ENCODE peak calls at places on chromosomes 11 and 22, in seven cellular contexts. M, H, B, Z, P, G and D are unnamed samples.

GRCh38 chr11:1299621-1300020 is 9.8 kb downstream of the TOLLIP start:
- DNase-seq in P (no peak), M (no peak), H (no peak), Z (no peak), G (no peak), B (no peak), D (no peak)

GRCh38 chr22:20268350-20269012 is 363 bp upstream of the RTN4R start:
- DNase-seq in M (peak), B (peak), G (peak), P (no peak), Z (peak), H (peak), D (peak)

GRCh38 chr22:25940479-25940878 is 198.5 kb downstream of the MYO18B start:
- DNase-seq in P (no peak), M (no peak), G (no peak), B (no peak), Z (no peak), H (no peak), D (no peak)

GRCh38 chr11:88831303-88831890 is 234.4 kb downstream of the GRM5 start:
- DNase-seq in Z (no peak), H (no peak), M (no peak), G (no peak), P (no peak), B (no peak), D (no peak)

GRCh38 chr11:58059011-58059358 is 28.2 kb downstream of the OR6Q1 start:
- DNase-seq in P (no peak), G (peak), Z (no peak), H (no peak), M (no peak), B (peak), D (no peak)

GRCh38 chr11:62842171-62842717 is 2.9 kb upstream of the WDR74 start:
- DNase-seq in B (peak), H (no peak), G (peak), M (no peak), Z (no peak), P (no peak), D (peak)

GRCh38 chr11:34750692-34751405 is 130.0 kb downstream of the EHF start:
- DNase-seq in G (peak), Z (no peak), H (no peak), B (no peak), P (no peak), M (no peak), D (no peak)

GRCh38 chr11:79708319-79708928 is 267.6 kb upstream of the TENM4 start:
- DNase-seq in H (peak), P (peak), G (peak), B (peak), M (no peak), Z (no peak), D (no peak)

GRCh38 chr11:120952503-120953229 is 71.2 kb upstream of the TBCEL start:
- DNase-seq in G (peak), B (peak), P (peak), M (peak), Z (peak), H (peak), D (no peak)

GRCh38 chr11:102971766-102972165 is 16.2 kb upstream of the MMP13 start:
- DNase-seq in M (no peak), H (no peak), G (no peak), P (no peak), Z (no peak), B (no peak), D (no peak)

GRCh38 chr11:111361874-111362273 is 17.2 kb downstream of the POU2AF1 start:
- DNase-seq in M (no peak), Z (no peak), B (no peak), H (no peak), G (no peak), P (no peak), D (no peak)

GRCh38 chr11:134125507-134125906 is 56.6 kb downstream of the JAM3 start:
- DNase-seq in H (no peak), P (no peak), Z (no peak), M (no peak), B (no peak), G (peak), D (no peak)

GRCh38 chr11:96311120-96311568 is 31.9 kb downstream of the MAML2 start:
- DNase-seq in G (peak), M (no peak), B (no peak), H (peak), Z (no peak), P (no peak), D (no peak)

GRCh38 chr11:78109011-78109685 is 29.5 kb upstream of the NDUFC2 start:
- DNase-seq in P (no peak), H (no peak), B (no peak), G (no peak), M (no peak), Z (no peak), D (no peak)

GRCh38 chr22:49574205-49574604 is 253.5 kb downstream of the BRD1 start:
- DNase-seq in M (no peak), G (no peak), H (no peak), Z (no peak), B (no peak), P (no peak), D (no peak)

GRCh38 chr22:27754247-27754887 is 47.2 kb downstream of the MN1 start:
- DNase-seq in Z (no peak), P (no peak), G (peak), M (no peak), B (no peak), H (no peak), D (no peak)

GRCh38 chr11:96714689-96715088 is 324.9 kb downstream of the JRKL start:
- DNase-seq in P (no peak), B (no peak), H (no peak), Z (no peak), M (no peak), G (no peak), D (no peak)

GRCh38 chr11:111440416-111441205 is 61.5 kb upstream of the POU2AF1 start:
- DNase-seq in P (no peak), H (no peak), G (no peak), Z (no peak), B (no peak), M (no peak), D (no peak)

GRCh38 chr22:22228921-22229320 is 15.7 kb upstream of the VPREB1 start:
- DNase-seq in G (no peak), M (no peak), Z (no peak), P (no peak), B (no peak), H (no peak), D (no peak)

GRCh38 chr11:115500547-115501503 is 3.4 kb downstream of the CADM1 start:
- DNase-seq in M (no peak), G (no peak), B (no peak), P (no peak), Z (no peak), H (no peak), D (no peak)

GRCh38 chr11:4025957-4026324 is 68.7 kb upstream of the RRM1 start:
- DNase-seq in Z (no peak), H (no peak), G (peak), B (no peak), M (no peak), P (no peak), D (no peak)

GRCh38 chr11:120057595-120058581 is 80.0 kb downstream of the TRIM29 start:
- DNase-seq in B (peak), M (no peak), G (peak), Z (peak), H (no peak), P (no peak), D (no peak)

GRCh38 chr11:109305009-109305408 is 117.0 kb upstream of the C11orf87 start:
- DNase-seq in B (no peak), M (no peak), Z (no peak), G (no peak), P (no peak), H (no peak), D (no peak)

GRCh38 chr11:2535673-2536439 is 91.0 kb downstream of the KCNQ1 start:
- DNase-seq in B (no peak), H (no peak), P (no peak), M (no peak), G (no peak), Z (no peak), D (no peak)

GRCh38 chr11:76863196-76863777 is 2.6 kb downstream of the ACER3 start:
- DNase-seq in Z (no peak), H (no peak), G (no peak), P (no peak), B (no peak), M (no peak), D (no peak)

GRCh38 chr22:21916309-21916918 is 36.2 kb downstream of the PPM1F start:
- DNase-seq in G (no peak), B (no peak), M (no peak), H (no peak), Z (no peak), P (no peak), D (no peak)

GRCh38 chr11:117143390-117143789 is 697 bp upstream of the PAFAH1B2 start:
- DNase-seq in G (peak), M (no peak), B (peak), Z (no peak), H (peak), P (peak), D (no peak)

GRCh38 chr22:42202669-42203068 is 67.8 kb downstream of the TCF20 start:
- DNase-seq in B (no peak), Z (no peak), G (peak), P (no peak), H (no peak), M (peak), D (peak)

GRCh38 chr11:75428989-75429640 is 3.9 kb downstream of the KLHL35 start:
- DNase-seq in H (no peak), P (no peak), B (no peak), G (no peak), M (no peak), Z (no peak), D (no peak)

GRCh38 chr22:28600546-28601143 is 79.0 kb downstream of the TTC28 start:
- DNase-seq in Z (peak), G (peak), P (no peak), H (peak), B (peak), M (no peak), D (no peak)

GRCh38 chr11:116172156-116172555 is 600.6 kb downstream of the BUD13 start:
- DNase-seq in H (no peak), G (no peak), P (no peak), B (no peak), M (no peak), Z (no peak), D (no peak)

GRCh38 chr11:126465573-126466287 is 110.2 kb downstream of the ST3GAL4 start:
- DNase-seq in G (no peak), Z (no peak), M (no peak), B (no peak), P (no peak), H (peak), D (no peak)

GRCh38 chr22:35376728-35377472 is 4.0 kb upstream of the HMOX1 start:
- DNase-seq in H (peak), M (no peak), P (no peak), G (peak), B (peak), Z (peak), D (no peak)

GRCh38 chr22:26479792-26480610 is 3.6 kb downstream of the HPS4 start:
- DNase-seq in G (no peak), B (no peak), Z (no peak), H (no peak), P (no peak), M (no peak), D (no peak)

GRCh38 chr11:73530109-73530508 is 67.8 kb downstream of the FAM168A start:
- DNase-seq in G (no peak), Z (no peak), H (no peak), P (no peak), M (no peak), B (no peak), D (no peak)